ENCODE peak calls at places on chromosomes 11 and 22, in eight cellular contexts. R is GM23248, O is GM23338, D is SK-N-SH, U is neural progenitor cell, J is PC-3, P is HCT116, K is MM.1S. H is an unnamed sample.

GRCh38 chr11:35166369-35167360 is 27.7 kb downstream of the CD44 start:
- DNase-seq in R (peak), O (no peak), D (no peak), U (no peak), J (peak), P (peak), K (peak), H (no peak)

GRCh38 chr11:66337103-66337899 is 1.1 kb upstream of the RIN1 start:
- DNase-seq in R (peak), O (no peak), D (peak), U (no peak), J (no peak), P (no peak), K (no peak), H (no peak)

GRCh38 chr11:126863294-126863997 is 137.1 kb downstream of the KIRREL3 start:
- DNase-seq in R (no peak), O (no peak), D (no peak), U (no peak), J (no peak), P (no peak), K (no peak), H (no peak)

GRCh38 chr11:73350908-73351636 is 25.1 kb upstream of the RELT start:
- DNase-seq in R (peak), O (peak), D (peak), U (peak), J (peak), P (peak), K (peak), H (peak)

GRCh38 chr11:34439521-34440258 is 956 bp downstream of the CAT start:
- DNase-seq in R (peak), O (no peak), D (peak), U (no peak), J (no peak), P (no peak), K (no peak), H (peak)

GRCh38 chr11:83012168-83013067 is 59.3 kb downstream of the RAB30 start:
- DNase-seq in R (no peak), O (no peak), D (no peak), U (no peak), J (no peak), P (no peak), K (no peak), H (no peak)

GRCh38 chr11:47299078-47299477 is 29.1 kb downstream of the MADD start:
- DNase-seq in R (no peak), O (no peak), D (no peak), U (no peak), J (no peak), P (no peak), K (no peak), H (no peak)

GRCh38 chr11:86041975-86042378 is 26.9 kb downstream of the PICALM start:
- DNase-seq in R (peak), O (peak), D (peak), U (peak), J (peak), P (peak), K (peak), H (peak)

GRCh38 chr11:109926941-109927340 is 166.3 kb upstream of the ZC3H12C start:
- DNase-seq in R (no peak), O (no peak), D (no peak), U (no peak), J (no peak), P (no peak), K (no peak), H (no peak)

GRCh38 chr22:28977481-28977971 is 84.1 kb downstream of the C22orf31 start:
- DNase-seq in R (peak), O (no peak), D (no peak), U (no peak), J (no peak), P (peak), K (peak), H (no peak)

GRCh38 chr11:79087238-79087956 is 353.4 kb downstream of the TENM4 start:
- DNase-seq in R (peak), O (peak), D (peak), U (peak), J (peak), P (no peak), K (no peak), H (no peak)

GRCh38 chr22:20503816-20504215 is 3.6 kb upstream of the MED15 start:
- DNase-seq in R (no peak), O (no peak), D (no peak), U (no peak), J (peak), P (no peak), K (no peak), H (no peak)

GRCh38 chr11:79428406-79428805 is 12.4 kb downstream of the TENM4 start:
- DNase-seq in R (no peak), O (no peak), D (no peak), U (no peak), J (no peak), P (no peak), K (no peak), H (no peak)

GRCh38 chr11:47583844-47584243 is 2.6 kb upstream of the FAM180B start:
- DNase-seq in R (no peak), O (no peak), D (no peak), U (no peak), J (no peak), P (no peak), K (no peak), H (no peak)

GRCh38 chr11:28834877-28835276 is 726.7 kb downstream of the METTL15 start:
- DNase-seq in R (peak), O (peak), D (no peak), U (no peak), J (peak), P (no peak), K (no peak), H (no peak)

GRCh38 chr11:117066959-117067358 is 31.3 kb downstream of the SIK3 start:
- DNase-seq in R (no peak), O (no peak), D (no peak), U (no peak), J (no peak), P (no peak), K (no peak), H (no peak)

GRCh38 chr11:62124186-62125113 is 639 bp downstream of the INCENP start:
- DNase-seq in R (peak), O (peak), D (peak), U (peak), J (peak), P (no peak), K (peak), H (peak)

GRCh38 chr11:123170929-123171328 is 24.1 kb downstream of the CLMP start:
- DNase-seq in R (no peak), O (no peak), D (no peak), U (no peak), J (no peak), P (no peak), K (no peak), H (no peak)

GRCh38 chr11:63663809-63664208 is 7.4 kb downstream of the ATL3 start:
- DNase-seq in R (peak), O (no peak), D (no peak), U (no peak), J (peak), P (no peak), K (no peak), H (no peak)
- H3K4me2 ChIP-seq in R (peak), O (no peak), D (peak), U (no peak), J (peak), P (peak), K (no peak), H (no peak)

DNA sequence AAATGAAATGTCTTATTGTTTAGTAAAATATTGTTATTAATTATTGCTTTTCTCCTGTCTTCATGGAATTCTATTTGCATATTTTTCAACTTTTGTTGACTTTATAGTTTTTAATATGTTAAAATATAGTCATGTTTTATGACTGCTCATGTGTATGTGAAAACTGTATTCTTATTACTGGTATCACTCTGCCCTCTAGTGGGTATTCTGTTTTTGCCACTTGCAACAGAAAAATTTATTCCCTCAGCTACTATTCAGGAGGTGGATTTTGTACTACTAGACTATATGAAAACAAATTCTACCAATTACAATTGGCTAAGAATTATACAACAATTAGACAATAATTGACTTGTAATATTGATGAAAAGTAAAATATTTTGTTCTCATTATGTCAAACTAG is 45.0 kb downstream of the OR4C6 start:
- DNase-seq in R (peak), O (peak), D (peak), U (peak), J (peak), P (no peak), K (peak), H (peak)
- TF ChIP-seq EZH2phosphoT487 in R (no peak), O (no peak), D (no peak), U (no peak), J (no peak), P (no peak), K (no peak), H (no peak)

DNA sequence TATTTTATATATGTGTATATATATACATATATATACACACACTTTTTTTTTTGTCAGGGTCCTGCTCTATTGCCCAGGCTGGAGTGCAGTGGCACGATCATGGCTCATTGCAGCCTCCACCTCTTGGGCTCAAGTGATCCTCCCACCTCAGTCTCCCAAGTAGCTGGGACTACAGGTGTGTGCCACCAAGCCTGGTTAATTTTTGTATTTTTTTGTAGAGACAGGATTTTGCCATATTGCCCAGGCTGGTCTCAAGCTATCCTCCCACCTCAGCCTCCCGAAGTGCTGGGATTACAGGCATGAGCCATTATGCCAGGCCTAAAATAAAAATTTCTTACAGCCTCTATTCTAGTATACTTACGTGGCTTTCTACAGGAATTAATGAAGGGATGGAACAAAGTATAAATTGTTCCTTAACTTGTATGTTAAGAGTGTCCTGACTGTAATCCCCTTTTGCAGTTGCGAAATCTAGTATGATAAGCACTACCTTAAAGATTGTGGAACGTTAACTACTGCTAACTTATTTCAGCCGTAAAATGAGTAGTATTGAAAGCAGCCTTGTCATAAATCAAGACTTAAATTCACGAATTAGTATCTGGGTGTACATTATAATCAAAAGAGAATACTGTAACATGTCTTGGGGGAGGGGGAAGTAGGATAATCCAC is 2.1 kb downstream of the TRAF6 start:
- DNase-seq in R (peak), O (no peak), D (no peak), U (no peak), J (no peak), P (no peak), K (no peak), H (no peak)
- H3K4me2 ChIP-seq in R (peak), O (no peak), D (peak), U (peak), J (peak), P (peak), K (peak), H (peak)

GRCh38 chr22:31082606-31083376 is 1.7 kb downstream of the SMTN start:
- DNase-seq in R (peak), O (peak), D (peak), U (peak), J (peak), P (peak), K (no peak), H (peak)
- TF ChIP-seq EZH2phosphoT487 in R (no peak), O (no peak), D (no peak), U (no peak), J (no peak), P (no peak), K (no peak), H (no peak)

GRCh38 chr22:23786261-23786710 is 480 bp upstream of the SMARCB1 start:
- DNase-seq in R (no peak), O (no peak), D (peak), U (no peak), J (no peak), P (no peak), K (peak), H (peak)

GRCh38 chr22:23786752-23787599 is at the start of gene SMARCB1:
- DNase-seq in R (peak), O (peak), D (peak), U (peak), J (peak), P (peak), K (peak), H (peak)

GRCh38 chr22:23783496-23784167 is 3.1 kb upstream of the SMARCB1 start:
- DNase-seq in R (no peak), O (no peak), D (no peak), U (no peak), J (no peak), P (no peak), K (no peak), H (no peak)

GRCh38 chr22:23782649-23783048 is 4.1 kb upstream of the SMARCB1 start:
- DNase-seq in R (no peak), O (no peak), D (no peak), U (no peak), J (no peak), P (no peak), K (no peak), H (no peak)

GRCh38 chr22:23784215-23784732 is 2.5 kb upstream of the SMARCB1 start:
- DNase-seq in R (no peak), O (no peak), D (no peak), U (no peak), J (no peak), P (no peak), K (no peak), H (no peak)
- H3K4me2 ChIP-seq in R (no peak), O (no peak), D (no peak), U (no peak), J (no peak), P (no peak), K (no peak), H (no peak)

GRCh38 chr11:91446267-91446666 is 778.4 kb upstream of the FAT3 start:
- DNase-seq in R (no peak), O (no peak), D (no peak), U (no peak), J (no peak), P (no peak), K (no peak), H (no peak)
- TF ChIP-seq EZH2phosphoT487 in R (no peak), O (no peak), D (no peak), U (no peak), J (no peak), P (no peak), K (no peak), H (no peak)

DNA sequence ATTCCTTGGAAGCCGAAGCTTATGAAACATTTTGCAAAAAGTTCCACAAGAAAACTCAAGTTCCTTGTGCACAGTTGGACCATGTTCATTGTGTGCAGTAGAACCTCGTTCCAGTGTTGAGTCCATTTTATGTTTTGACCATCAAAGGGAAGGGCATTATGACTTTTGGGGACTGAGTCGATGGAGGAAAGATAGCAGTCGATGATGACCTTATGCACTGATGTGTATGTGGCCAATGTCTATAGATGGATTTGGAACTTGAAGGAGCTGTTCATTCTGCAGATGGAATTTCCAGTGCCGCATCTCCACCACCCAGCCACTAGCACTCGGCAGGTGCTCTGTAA is 71.5 kb upstream of the IGLL5 start:
- DNase-seq in R (no peak), O (no peak), D (no peak), U (no peak), J (no peak), P (no peak), K (no peak), H (no peak)
- H3K4me2 ChIP-seq in R (no peak), O (no peak), D (no peak), U (no peak), J (no peak), P (no peak), K (no peak), H (peak)

GRCh38 chr11:92829121-92829520 is 140.3 kb upstream of the MTNR1B start:
- DNase-seq in R (no peak), O (no peak), D (no peak), U (no peak), J (no peak), P (no peak), K (no peak), H (no peak)

GRCh38 chr11:92828576-92828975 is 140.9 kb upstream of the MTNR1B start:
- DNase-seq in R (no peak), O (peak), D (peak), U (peak), J (no peak), P (no peak), K (no peak), H (no peak)

GRCh38 chr11:92826597-92826996 is 142.9 kb upstream of the MTNR1B start:
- DNase-seq in R (no peak), O (peak), D (no peak), U (no peak), J (no peak), P (no peak), K (no peak), H (no peak)

GRCh38 chr11:92826136-92826535 is 143.3 kb upstream of the MTNR1B start:
- DNase-seq in R (peak), O (no peak), D (no peak), U (no peak), J (peak), P (no peak), K (no peak), H (no peak)

DNA sequence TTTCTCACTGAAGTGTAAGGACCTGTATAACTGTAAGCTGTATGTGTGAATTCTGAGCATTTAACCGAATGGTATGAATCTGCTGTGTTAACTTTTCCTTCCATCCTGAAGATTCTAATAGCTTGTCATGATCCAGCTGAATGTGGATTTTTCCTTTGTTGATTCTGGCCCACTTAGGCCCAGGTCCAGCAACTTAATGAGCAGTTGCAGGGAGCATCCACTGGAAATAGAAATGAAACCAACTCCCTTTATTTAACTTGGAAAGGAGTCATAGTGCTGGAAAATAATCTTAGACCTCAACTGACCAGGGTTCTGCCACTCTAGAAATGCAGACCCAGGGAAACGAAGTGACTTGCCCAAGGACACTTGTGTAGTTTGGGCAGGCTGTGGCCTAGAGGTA is 142.3 kb upstream of the MTNR1B start:
- DNase-seq in R (no peak), O (no peak), D (no peak), U (no peak), J (no peak), P (no peak), K (no peak), H (no peak)
- TF ChIP-seq EZH2phosphoT487 in R (no peak), O (no peak), D (no peak), U (no peak), J (no peak), P (no peak), K (no peak), H (no peak)